ENCODE peak calls at places on chromosomes 2 and 18, in six cellular contexts. R is GM12891, S is K562, L is GM12878, T is H1, F is HepG2. H is an unnamed sample.

GRCh38 chr2:238466242-238466598 is 39.5 kb downstream of the ASB1 start:
- DNase-seq in R (no peak), S (no peak), L (no peak), T (no peak), F (no peak), H (no peak)

GRCh38 chr2:5528741-5529140 is 163.4 kb upstream of the SOX11 start:
- DNase-seq in R (no peak), S (no peak), L (no peak), T (no peak), F (no peak), H (no peak)

GRCh38 chr18:22033085-22033484 is 136.3 kb upstream of the GATA6 start:
- DNase-seq in R (no peak), S (no peak), L (no peak), T (no peak), F (no peak), H (no peak)

GRCh38 chr2:69750246-69750645 is 8.3 kb downstream of the ANXA4 start:
- DNase-seq in R (no peak), S (no peak), L (no peak), T (peak), F (no peak), H (no peak)

GRCh38 chr18:47930086-47930843 is at the start of gene SMAD2:
- DNase-seq in R (peak), S (peak), L (no peak), T (peak), F (peak), H (peak)

GRCh38 chr2:118565301-118565700 is 282.1 kb downstream of the EN1 start:
- DNase-seq in R (no peak), S (no peak), L (no peak), T (no peak), F (no peak), H (no peak)

GRCh38 chr18:33577688-33578370 is at the start of gene ASXL3:
- DNase-seq in R (peak), S (no peak), L (no peak), T (peak), F (no peak), H (no peak)

GRCh38 chr2:52178845-52179244 is 1146.9 kb upstream of the NRXN1 start:
- DNase-seq in R (no peak), S (no peak), L (no peak), T (no peak), F (no peak), H (no peak)

GRCh38 chr18:1002653-1003178 is 98.0 kb downstream of the ADCYAP1 start:
- DNase-seq in R (no peak), S (no peak), L (no peak), T (no peak), F (no peak), H (no peak)

GRCh38 chr2:55419236-55419513 is 481 bp downstream of the CCDC88A start:
- DNase-seq in R (no peak), S (peak), L (no peak), T (no peak), F (no peak), H (no peak)

GRCh38 chr2:117958186-117958585 is 55.7 kb downstream of the CCDC93 start:
- DNase-seq in R (no peak), S (no peak), L (no peak), T (no peak), F (no peak), H (no peak)

GRCh38 chr18:3612315-3612714 is 162.3 kb downstream of the TGIF1 start:
- DNase-seq in R (no peak), S (no peak), L (no peak), T (no peak), F (no peak), H (no peak)

GRCh38 chr2:180291552-180292421 is 284.7 kb upstream of the CWC22 start:
- DNase-seq in R (no peak), S (no peak), L (no peak), T (no peak), F (no peak), H (no peak)

GRCh38 chr2:178223806-178224205 is 29.5 kb downstream of the OSBPL6 start:
- DNase-seq in R (no peak), S (no peak), L (no peak), T (no peak), F (no peak), H (no peak)

GRCh38 chr2:203534486-203535077 is 519 bp downstream of the RAPH1 start:
- DNase-seq in R (peak), S (peak), L (no peak), T (no peak), F (peak), H (peak)

GRCh38 chr18:68314403-68314802 is 400.5 kb downstream of the TMX3 start:
- DNase-seq in R (no peak), S (no peak), L (no peak), T (no peak), F (no peak), H (no peak)

GRCh38 chr18:58858591-58859468 is 5.8 kb upstream of the ZNF532 start:
- DNase-seq in R (no peak), S (no peak), L (no peak), T (no peak), F (no peak), H (no peak)

GRCh38 chr18:50240083-50240563 is 26.2 kb downstream of the CFAP53 start:
- DNase-seq in R (no peak), S (no peak), L (no peak), T (no peak), F (no peak), H (no peak)

GRCh38 chr2:105836341-105836740 is 91.6 kb downstream of the NCK2 start:
- DNase-seq in R (no peak), S (no peak), L (no peak), T (no peak), F (no peak), H (no peak)

GRCh38 chr2:39094717-39095363 is 26.0 kb downstream of the SOS1 start:
- DNase-seq in R (no peak), S (no peak), L (peak), T (no peak), F (no peak), H (no peak)

GRCh38 chr2:163347982-163348842 is 387.6 kb downstream of the FIGN start:
- DNase-seq in R (no peak), S (no peak), L (no peak), T (peak), F (no peak), H (no peak)

DNA sequence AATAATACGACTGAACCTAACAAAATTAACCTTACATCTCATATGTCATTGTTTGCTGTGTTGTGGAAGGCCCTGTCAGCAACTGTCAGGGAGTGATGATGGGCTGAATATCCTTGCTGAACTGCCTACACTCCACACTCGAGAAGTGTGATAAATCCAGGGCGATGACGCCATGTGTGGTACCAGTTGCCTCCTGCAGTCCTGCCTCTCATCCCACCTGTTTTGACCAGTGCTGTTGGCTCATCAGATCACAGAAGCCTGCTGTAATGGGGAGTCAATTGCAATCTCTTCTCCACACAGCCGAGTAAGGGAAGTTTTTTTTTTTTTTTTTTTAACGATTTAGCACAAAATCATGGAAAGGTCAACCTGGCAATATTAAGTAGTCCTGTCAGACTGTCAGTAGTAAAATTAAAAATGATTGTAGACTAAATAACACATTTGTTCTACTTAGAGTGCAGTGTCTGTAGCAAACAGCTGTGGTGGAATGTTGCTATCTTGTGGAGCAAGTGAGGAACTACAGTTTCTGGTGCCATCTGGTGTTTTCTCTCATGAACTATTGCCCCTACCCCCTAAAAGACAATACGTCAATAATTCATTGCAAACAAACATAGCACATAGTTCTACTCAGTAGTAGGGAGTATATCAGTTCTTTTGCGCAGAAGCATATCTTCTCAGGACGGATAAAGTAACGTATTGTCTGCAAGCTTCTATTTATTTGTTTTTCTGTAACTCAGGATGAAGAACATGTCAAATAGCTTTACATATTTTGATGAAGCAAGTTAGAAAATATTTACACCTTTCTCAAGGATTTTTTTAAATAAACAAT is 347.6 kb downstream of the CTNNA2 start:
- DNase-seq in R (no peak), S (peak), L (no peak), T (no peak), F (peak), H (no peak)
- TF ChIP-seq TAF1 in R (no peak), S (no peak), L (no peak), T (no peak), F (no peak), H (no peak)

GRCh38 chr2:218041302-218042165 is 27.5 kb upstream of the RUFY4 start:
- DNase-seq in R (no peak), S (no peak), L (no peak), T (no peak), F (no peak), H (no peak)

GRCh38 chr2:218046234-218046633 is 22.8 kb upstream of the RUFY4 start:
- DNase-seq in R (no peak), S (no peak), L (peak), T (no peak), F (no peak), H (no peak)

GRCh38 chr2:218040883-218041282 is 28.2 kb upstream of the RUFY4 start:
- DNase-seq in R (no peak), S (no peak), L (no peak), T (no peak), F (no peak), H (no peak)

GRCh38 chr2:218047532-218048230 is 21.4 kb upstream of the RUFY4 start:
- DNase-seq in R (no peak), S (no peak), L (no peak), T (no peak), F (no peak), H (no peak)

GRCh38 chr2:218043701-218044109 is 25.3 kb upstream of the RUFY4 start:
- DNase-seq in R (no peak), S (no peak), L (no peak), T (no peak), F (no peak), H (no peak)
- TF ChIP-seq POLR2A in R (no peak), S (no peak), L (no peak), T (no peak), F (no peak), H (no peak)

DNA sequence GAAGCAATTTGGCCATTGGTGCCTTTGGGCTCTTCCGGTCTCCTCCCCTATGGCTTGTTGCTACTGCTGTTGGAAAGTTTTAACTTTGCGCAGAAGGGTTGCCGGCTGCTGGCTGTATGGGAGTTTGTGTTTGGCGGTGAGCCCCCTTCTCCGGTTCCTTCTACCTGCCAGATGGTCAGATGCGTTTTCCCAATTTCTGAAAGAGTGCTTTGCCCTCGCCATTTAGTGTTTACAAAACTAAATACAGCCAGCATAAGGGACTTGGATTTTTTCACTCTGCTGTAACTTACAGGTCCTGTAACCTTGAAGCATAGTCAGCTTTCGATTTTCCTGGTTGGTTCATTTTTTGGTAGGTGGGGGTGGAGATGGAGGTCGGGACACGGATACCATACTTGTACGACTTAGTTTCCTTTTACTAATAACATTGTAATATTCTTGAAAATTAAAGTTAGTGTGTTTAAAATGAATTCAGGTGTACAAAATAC is 604 bp downstream of the COQ10B start:
- DNase-seq in R (peak), S (peak), L (peak), T (no peak), F (peak), H (peak)
- TF ChIP-seq POLR2AphosphoS5 in R (no peak), S (peak), L (peak), T (no peak), F (peak), H (no peak)

GRCh38 chr2:8089596-8089995 is 592.3 kb upstream of the ID2 start:
- DNase-seq in R (no peak), S (no peak), L (no peak), T (no peak), F (no peak), H (no peak)
- TF ChIP-seq TAF1 in R (no peak), S (no peak), L (no peak), T (no peak), F (no peak), H (no peak)

DNA sequence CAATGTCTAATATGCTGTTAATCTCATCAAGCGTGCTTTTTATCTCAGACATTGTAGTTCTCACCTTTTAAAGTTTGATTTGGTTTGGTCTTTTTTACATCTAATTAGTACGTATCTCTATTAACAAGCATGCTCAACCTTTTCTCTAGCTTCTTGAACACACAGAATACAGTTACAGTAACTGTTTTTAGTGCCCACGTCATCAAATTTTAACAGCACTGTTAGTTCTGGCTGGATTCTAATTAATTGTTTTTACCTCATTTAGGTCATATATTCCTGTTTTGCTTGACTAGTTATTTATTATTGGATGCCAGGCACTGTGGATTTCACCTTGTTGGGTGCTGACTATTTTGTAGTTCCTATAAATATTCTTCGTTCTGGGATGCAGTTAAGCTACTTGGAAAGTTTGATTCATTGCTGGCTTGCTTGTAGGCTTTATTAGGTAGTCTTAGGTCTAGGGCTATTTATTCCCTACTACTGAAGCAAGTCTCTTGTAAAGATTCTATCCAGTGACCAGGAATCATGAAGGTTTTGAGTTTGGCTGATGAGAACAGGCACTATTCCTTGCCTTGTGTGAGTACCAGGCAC is 263.0 kb downstream of the ETAA1 start:
- DNase-seq in R (no peak), S (no peak), L (no peak), T (no peak), F (no peak), H (no peak)
- TF ChIP-seq POLR2A in R (no peak), S (no peak), L (no peak), T (no peak), F (no peak), H (no peak)

DNA sequence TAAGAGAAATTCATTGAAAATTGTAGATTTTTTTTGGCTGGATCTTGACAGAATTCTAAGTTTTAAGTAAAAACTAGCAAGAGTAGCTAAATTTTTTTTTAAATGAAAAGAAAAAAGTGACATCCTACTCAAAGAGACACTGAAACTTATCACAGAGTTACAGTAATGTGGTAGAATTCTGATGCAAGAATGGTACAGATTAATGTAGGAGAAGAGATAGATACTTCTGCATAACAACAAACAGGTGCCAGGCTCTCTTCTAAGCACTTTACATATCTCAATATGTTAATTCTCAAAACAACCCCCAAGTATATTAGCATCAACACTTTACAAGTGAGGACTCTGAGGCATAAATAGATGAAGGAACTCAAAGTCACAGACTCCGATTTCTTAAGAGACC is 28.1 kb downstream of the GCC2 start:
- DNase-seq in R (no peak), S (no peak), L (no peak), T (no peak), F (no peak), H (no peak)
- TF ChIP-seq POLR2AphosphoS5 in R (no peak), S (no peak), L (no peak), T (no peak), F (no peak), H (no peak)

GRCh38 chr2:152452256-152452973 is 117.4 kb downstream of the FMNL2 start:
- DNase-seq in R (no peak), S (no peak), L (no peak), T (peak), F (no peak), H (no peak)
- TF ChIP-seq TAF1 in R (no peak), S (no peak), L (no peak), T (peak), F (no peak), H (no peak)

DNA sequence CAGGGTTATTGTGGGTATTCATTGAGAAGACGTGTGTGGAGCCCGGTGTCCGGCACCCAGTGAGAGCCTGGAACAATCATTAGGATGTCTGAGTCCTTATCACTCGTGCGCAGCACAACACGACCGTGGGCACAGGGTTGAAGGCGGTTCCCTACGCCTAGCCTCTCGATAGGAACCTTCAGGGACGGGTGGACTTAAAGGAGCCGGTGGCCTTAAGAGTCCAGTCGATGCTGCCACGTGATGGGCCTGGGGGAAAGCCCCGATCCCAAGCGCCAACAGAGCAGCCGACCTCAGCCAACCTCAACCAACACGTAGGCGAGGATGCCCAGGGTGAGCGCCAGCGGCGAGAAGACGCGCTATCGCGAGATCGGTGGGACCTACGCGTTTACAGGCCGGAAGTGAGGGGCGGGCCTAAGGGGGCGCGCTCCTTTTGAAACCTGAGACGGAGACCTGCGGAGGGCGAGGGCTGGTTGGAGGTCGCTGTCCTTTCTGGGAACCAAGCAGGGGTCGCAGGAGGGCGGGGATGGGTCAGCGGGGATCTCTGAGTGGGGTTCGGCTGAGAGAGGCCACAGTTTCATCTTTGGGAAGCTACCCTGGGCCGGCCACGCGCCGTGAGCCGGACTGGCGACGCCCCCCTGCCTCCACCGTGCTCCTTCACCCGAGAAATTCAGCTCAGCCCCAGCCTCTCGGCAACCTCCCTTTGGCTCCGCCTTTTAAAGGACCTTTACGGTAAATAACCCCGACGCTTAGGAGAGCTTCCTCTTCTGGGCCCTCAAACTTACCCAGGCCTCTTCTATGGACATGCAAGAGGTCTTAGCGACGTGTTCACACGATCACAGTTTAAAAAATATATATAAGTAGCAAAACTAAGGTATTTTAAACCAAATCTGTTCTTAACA is 28.3 kb downstream of the WNT10A start:
- DNase-seq in R (peak), S (peak), L (peak), T (peak), F (peak), H (peak)
- TF ChIP-seq POLR2A in R (peak), S (peak), L (peak), T (peak), F (peak), H (peak)